ENCODE peak calls at places on chromosome 21, in six cellular contexts. N is stomach, E is SK-N-SH, R is OCI-LY7, P is PC-3, I is upper lobe of right lung. W is an unnamed sample. For H3K9me3, the result is how much of the 10 kb centered on the place peaks cover.

GRCh38 chr21:45372732-45373355 is 32.1 kb upstream of the COL18A1 start:
- DNase-seq in E (no peak), R (no peak), N (no peak), P (peak), I (no peak), W (no peak)

GRCh38 chr21:39676054-39676771 is 63.5 kb downstream of the B3GALT5 start:
- DNase-seq in R (no peak), N (no peak), I (no peak), E (peak), P (peak), W (no peak)

GRCh38 chr21:24552491-24552890 is 1054.8 kb downstream of the MRPL39 start:
- DNase-seq in E (no peak), N (no peak), I (no peak), P (no peak), R (no peak), W (no peak)

GRCh38 chr21:44521928-44522752 is 17.9 kb downstream of the KRTAP10-1 start:
- DNase-seq in P (no peak), N (no peak), R (no peak), E (peak), I (peak), W (no peak)

GRCh38 chr21:44350773-44351481 is 2.5 kb upstream of the TRPM2 start:
- DNase-seq in E (no peak), P (no peak), I (peak), N (no peak), R (no peak), W (no peak)

GRCh38 chr21:39675595-39675994 is 62.9 kb downstream of the B3GALT5 start:
- DNase-seq in N (no peak), I (no peak), P (no peak), R (no peak), E (peak), W (no peak)

GRCh38 chr21:44583800-44584147 is 3.4 kb upstream of the KRTAP10-5 start:
- DNase-seq in I (no peak), P (peak), E (no peak), N (no peak), R (no peak), W (no peak)

GRCh38 chr21:31255036-31255435 is 89.0 kb downstream of the TIAM1 start:
- DNase-seq in I (no peak), N (no peak), R (no peak), P (no peak), E (no peak), W (no peak)

GRCh38 chr21:14825405-14826032 is 239.3 kb downstream of the NRIP1 start:
- DNase-seq in E (no peak), R (no peak), I (no peak), P (no peak), N (no peak), W (no peak)

GRCh38 chr21:46049890-46050650 is 47.8 kb upstream of the COL6A2 start:
- DNase-seq in R (no peak), E (no peak), I (no peak), N (no peak), P (no peak), W (no peak)

GRCh38 chr21:29610960-29611359 is 312.2 kb downstream of the BACH1 start:
- DNase-seq in I (no peak), R (no peak), P (no peak), N (no peak), E (no peak), W (no peak)
- H3K4me3 ChIP-seq in I (no peak), R (no peak), P (no peak), N (no peak), E (no peak), W (no peak)

GRCh38 chr21:35635261-35635660 is 425.1 kb downstream of the SETD4 start:
- DNase-seq in I (no peak), N (no peak), P (peak), R (no peak), E (no peak), W (no peak)
- H3K9me3 ChIP-seq in I (under half), N (under half), P (under half), R (under half), E (under half), W (under half)

GRCh38 chr21:8997011-8997440 is 1524.4 kb upstream of the TPTE start:
- DNase-seq in E (no peak), P (peak), R (no peak), N (no peak), I (no peak), W (no peak)

GRCh38 chr21:8993284-8993942 is 1528.0 kb upstream of the TPTE start:
- DNase-seq in I (no peak), P (peak), E (no peak), R (no peak), N (no peak), W (no peak)

GRCh38 chr21:8994640-8995511 is 1526.5 kb upstream of the TPTE start:
- DNase-seq in R (no peak), N (no peak), I (no peak), E (no peak), P (peak), W (no peak)

GRCh38 chr21:8993943-8994639 is 1527.3 kb upstream of the TPTE start:
- DNase-seq in N (no peak), E (no peak), I (no peak), P (peak), R (no peak), W (no peak)

GRCh38 chr21:8998946-8999681 is 1522.3 kb upstream of the TPTE start:
- DNase-seq in I (no peak), N (no peak), R (no peak), P (peak), E (no peak), W (no peak)
- H3K4me3 ChIP-seq in I (no peak), N (no peak), R (no peak), P (no peak), E (no peak), W (no peak)

DNA sequence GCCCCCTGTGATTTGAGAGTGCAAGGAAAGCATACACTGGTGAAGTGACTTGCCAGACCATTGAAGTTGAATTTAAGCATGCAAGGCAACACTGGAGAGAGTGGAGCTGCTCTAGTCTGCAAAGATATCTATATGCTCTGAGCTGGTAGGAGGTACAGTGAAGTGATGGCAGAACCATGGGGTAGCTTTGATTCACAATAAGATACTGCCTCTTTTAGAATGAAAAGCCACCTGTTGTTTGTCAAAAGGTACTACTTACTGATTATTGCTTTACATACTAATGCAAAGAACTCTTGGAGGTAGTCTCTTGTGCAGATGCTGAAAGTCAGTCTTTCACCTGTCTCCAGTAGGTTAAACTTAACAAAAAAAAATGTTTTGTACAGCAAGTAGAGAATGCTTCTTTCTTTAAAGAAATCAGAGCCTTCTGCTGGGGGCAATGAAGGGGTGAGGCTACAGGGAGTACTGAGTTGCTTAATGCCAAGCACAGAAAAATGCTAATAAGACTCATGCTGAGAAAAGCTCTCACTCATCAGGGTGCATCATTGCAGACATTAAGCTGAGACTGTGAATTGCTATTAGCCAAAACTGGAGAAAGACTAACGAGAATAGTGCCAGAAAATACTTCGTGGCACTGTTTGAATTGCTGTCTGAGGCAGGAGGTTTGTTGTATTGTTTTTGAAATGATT is 1150.5 kb upstream of the TMPRSS15 start:
- DNase-seq in N (no peak), R (no peak), P (no peak), I (no peak), E (no peak), W (no peak)
- H3K9me3 ChIP-seq in N (under half), R (under half), P (under half), I (under half), E (under half), W (under half)

GRCh38 chr21:42923553-42924432 is 1.6 kb downstream of the ERVH48-1 start:
- DNase-seq in E (peak), P (peak), I (peak), R (peak), N (peak), W (peak)

GRCh38 chr21:42924433-42924751 is 1.0 kb downstream of the ERVH48-1 start:
- DNase-seq in P (no peak), I (no peak), N (no peak), R (no peak), E (no peak), W (no peak)

GRCh38 chr21:42925114-42925907 is at the start of gene ERVH48-1:
- DNase-seq in E (no peak), R (peak), I (no peak), N (no peak), P (no peak), W (peak)

GRCh38 chr21:42922918-42923317 is 2.5 kb downstream of the ERVH48-1 start:
- DNase-seq in R (no peak), E (no peak), I (no peak), P (no peak), N (no peak), W (no peak)

DNA sequence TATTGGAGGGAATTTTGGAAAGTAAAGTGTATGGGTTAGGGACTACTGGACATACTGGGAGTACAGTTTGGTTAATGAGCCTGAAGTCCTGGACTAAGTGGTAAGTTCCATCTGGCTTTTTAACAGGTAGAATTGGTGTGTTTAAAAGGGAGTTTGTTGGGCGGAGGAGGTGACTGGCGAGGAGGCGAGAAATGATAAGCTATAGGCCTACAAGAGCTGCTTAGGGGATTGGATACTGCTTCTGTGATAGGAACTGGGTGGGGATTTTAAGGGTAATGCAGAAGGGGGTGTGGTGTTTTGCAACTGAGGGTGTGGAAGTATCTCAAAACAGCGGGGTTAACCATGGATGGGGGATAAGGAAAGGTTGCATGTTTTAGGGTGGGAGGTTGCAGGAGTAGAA is 3.5 kb downstream of the ERVH48-1 start:
- DNase-seq in N (no peak), E (no peak), I (no peak), P (no peak), R (no peak), W (no peak)
- H3K4me3 ChIP-seq in N (no peak), E (no peak), I (no peak), P (no peak), R (no peak), W (no peak)

GRCh38 chr21:19048088-19048672 is 644.6 kb upstream of the TMPRSS15 start:
- DNase-seq in P (no peak), N (no peak), I (no peak), R (no peak), E (no peak), W (no peak)
- H3K9me3 ChIP-seq in P (under half), N (under half), I (under half), R (under half), E (under half), W (under half)

W was measured in CD4-positive, CD25-positive, alpha-beta regulatory T cell.